ENCODE peak calls at places on chromosomes 6 and 20, in five cellular contexts. D is A549, U is K562, S is SK-N-SH, Z is HCT116. V is an unnamed sample.

GRCh38 chr20:62244644-62245108 is 6.4 kb downstream of the OSBPL2 start:
- DNase-seq in D (no peak), U (no peak), S (no peak), Z (no peak), V (peak; percentile 54)

GRCh38 chr6:166346449-166346848 is 4.1 kb upstream of the SFT2D1 start:
- DNase-seq in D (no peak), U (no peak), S (no peak), Z (no peak), V (no peak)

GRCh38 chr20:14413835-14414234 is 76.4 kb upstream of the FLRT3 start:
- DNase-seq in D (no peak), U (no peak), S (peak; percentile 11), Z (no peak), V (no peak)

GRCh38 chr6:116010400-116011095 is 50.1 kb downstream of the FRK start:
- DNase-seq in D (peak; percentile 69), U (peak; percentile 77), S (peak; percentile 40), Z (peak; percentile 67), V (peak; percentile 58)

GRCh38 chr20:40293740-40294139 is 395.3 kb downstream of the MAFB start:
- DNase-seq in D (no peak), U (no peak), S (no peak), Z (no peak), V (no peak)

GRCh38 chr6:35084511-35085203 is 56.5 kb downstream of the TCP11 start:
- DNase-seq in D (no peak), U (no peak), S (peak; percentile 21), Z (no peak), V (no peak)

GRCh38 chr6:30844118-30844535 is 40.2 kb upstream of the DDR1 start:
- DNase-seq in D (peak; percentile 33), U (no peak), S (no peak), Z (no peak), V (no peak)

GRCh38 chr6:63649269-63649668 is 13.7 kb downstream of the PHF3 start:
- DNase-seq in D (no peak), U (no peak), S (no peak), Z (no peak), V (no peak)

GRCh38 chr6:6697620-6698019 is 109.1 kb downstream of the LY86 start:
- DNase-seq in D (no peak), U (no peak), S (no peak), Z (no peak), V (peak; percentile 77)

GRCh38 chr6:26020983-26021349 is 58.4 kb downstream of the TRIM38 start:
- DNase-seq in D (peak; percentile 75), U (peak; percentile 79), S (no peak), Z (peak; percentile 72), V (peak; percentile 81)
- TF ChIP-seq MAX in D (no peak), U (no peak), S (no peak), Z (no peak), V (no peak)

GRCh38 chr6:13375360-13375878 is 47.1 kb upstream of the TBC1D7 start:
- DNase-seq in D (no peak), U (no peak), S (no peak), Z (no peak), V (no peak)

GRCh38 chr6:13377054-13377758 is 48.9 kb upstream of the TBC1D7 start:
- DNase-seq in D (no peak), U (no peak), S (no peak), Z (no peak), V (peak; percentile 34)

GRCh38 chr6:13383280-13384163 is 55.2 kb upstream of the TBC1D7 start:
- DNase-seq in D (peak; percentile 29), U (no peak), S (no peak), Z (no peak), V (no peak)

GRCh38 chr6:13380761-13381160 is 52.4 kb upstream of the TBC1D7 start:
- DNase-seq in D (no peak), U (peak; percentile 90), S (no peak), Z (no peak), V (no peak)

GRCh38 chr6:13378669-13379590 is 50.6 kb upstream of the TBC1D7 start:
- DNase-seq in D (no peak), U (no peak), S (no peak), Z (no peak), V (no peak)
- H3K4me3 ChIP-seq in D (no peak overlapping the region), U (no peak overlapping the region), S (no peak overlapping the region), Z (no peak overlapping the region), V (no peak overlapping the region)

GRCh38 chr6:119541132-119541905 is 191.8 kb upstream of the MAN1A1 start:
- DNase-seq in D (peak; percentile 33), U (no peak), S (peak; percentile 4), Z (peak; percentile 88), V (no peak)
- TF ChIP-seq MAX in D (no peak), U (no peak), S (no peak), Z (peak; percentile 74), V (no peak)

DNA sequence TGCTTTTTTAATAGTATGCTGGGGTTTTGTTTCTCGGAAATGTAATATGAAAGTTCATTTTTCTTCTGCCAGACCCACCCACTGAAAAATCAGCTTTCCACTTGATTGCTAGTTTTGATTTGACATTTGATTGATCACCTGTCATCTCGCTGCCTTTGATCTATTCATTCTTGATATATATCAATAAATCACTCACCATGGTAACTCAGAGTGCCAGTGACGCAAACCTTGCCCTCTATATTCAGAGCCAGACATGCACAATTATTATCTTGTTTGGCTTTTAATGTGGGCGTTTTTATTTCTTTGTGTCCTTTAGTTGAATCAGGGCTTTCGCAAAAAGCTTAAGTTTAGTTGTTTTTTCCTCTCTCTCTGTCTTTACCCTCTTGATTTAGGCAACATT is 2.0 kb downstream of the TSHZ2 start:
- DNase-seq in D (no peak), U (no peak), S (peak; percentile 42), Z (no peak), V (no peak)
- H3K4me3 ChIP-seq in D (no peak overlapping the region), U (no peak overlapping the region), S (no peak overlapping the region), Z (no peak overlapping the region), V (no peak overlapping the region)

GRCh38 chr20:63330940-63331339 is 30.2 kb downstream of the CHRNA4 start:
- DNase-seq in D (no peak), U (no peak), S (no peak), Z (no peak), V (no peak)
- TF ChIP-seq MAX in D (no peak), U (no peak), S (no peak), Z (no peak), V (no peak)

GRCh38 chr6:145736854-145737181 is 1.5 kb upstream of the EPM2A start:
- DNase-seq in D (no peak), U (peak; percentile 22), S (no peak), Z (no peak), V (no peak)
- H3K4me3 ChIP-seq in D (no peak overlapping the region), U (no peak overlapping the region), S (no peak overlapping the region), Z (no peak overlapping the region), V (no peak overlapping the region)

DNA sequence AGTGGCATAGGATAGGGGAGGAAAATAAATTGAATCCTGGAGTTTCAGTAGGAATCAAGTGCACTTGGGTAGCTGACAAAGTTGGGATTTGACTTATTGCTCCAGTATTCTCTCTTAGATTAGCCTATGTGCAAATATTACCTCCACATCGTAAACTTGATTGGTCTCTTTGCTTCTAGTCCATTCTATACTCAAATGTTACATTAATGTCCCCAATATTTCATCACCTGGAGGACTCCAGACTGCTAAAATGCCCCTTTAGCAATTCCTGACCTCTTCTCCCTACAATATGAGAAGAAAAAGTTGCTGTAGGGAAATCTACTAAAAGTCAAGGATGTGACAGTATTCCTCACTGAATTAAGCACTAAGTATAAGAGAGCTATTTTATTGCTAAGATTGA is 16.3 kb downstream of the AFDN start:
- DNase-seq in D (no peak), U (no peak), S (no peak), Z (no peak), V (no peak)
- TF ChIP-seq MAX in D (no peak), U (no peak), S (no peak), Z (no peak), V (no peak)